ENCODE peak calls at places on chromosomes 5 and 9, in five cellular contexts. One of them, this sample, is unnamed.

GRCh38 chr9:129765764-129766317 is 13.0 kb upstream of the PTGES start:
- DNase-seq in stomach: no peak
- DNase-seq in right atrium auricular region: no peak
- DNase-seq in activated CD8-positive, alpha-beta T cell treated with anti-CD3 and anti-CD28 coated beads for 36 hours: no peak
- DNase-seq in pancreas: no peak
- DNase-seq in this sample: no peak

GRCh38 chr9:87793292-87793691 is 67.4 kb downstream of the CTSL start:
- DNase-seq in stomach: no peak
- DNase-seq in pancreas: no peak
- DNase-seq in right atrium auricular region: no peak
- DNase-seq in activated CD8-positive, alpha-beta T cell treated with anti-CD3 and anti-CD28 coated beads for 36 hours: no peak
- DNase-seq in this sample: no peak

GRCh38 chr5:158532739-158533138 is 567.0 kb downstream of the EBF1 start:
- DNase-seq in pancreas: no peak
- DNase-seq in stomach: no peak
- DNase-seq in activated CD8-positive, alpha-beta T cell treated with anti-CD3 and anti-CD28 coated beads for 36 hours: no peak
- DNase-seq in right atrium auricular region: no peak
- DNase-seq in this sample: no peak

GRCh38 chr5:64700765-64701164 is 10.5 kb downstream of the SHISAL2B start:
- DNase-seq in pancreas: no peak
- DNase-seq in stomach: no peak
- DNase-seq in activated CD8-positive, alpha-beta T cell treated with anti-CD3 and anti-CD28 coated beads for 36 hours: no peak
- DNase-seq in right atrium auricular region: no peak
- DNase-seq in this sample: no peak

GRCh38 chr5:178370102-178370501 is 137.5 kb upstream of the PHYKPL start:
- DNase-seq in stomach: no peak
- DNase-seq in activated CD8-positive, alpha-beta T cell treated with anti-CD3 and anti-CD28 coated beads for 36 hours: no peak
- DNase-seq in pancreas: peak; percentile 6
- DNase-seq in right atrium auricular region: no peak
- DNase-seq in this sample: no peak

GRCh38 chr9:107462691-107463090 is 26.9 kb downstream of the KLF4 start:
- DNase-seq in activated CD8-positive, alpha-beta T cell treated with anti-CD3 and anti-CD28 coated beads for 36 hours: no peak
- DNase-seq in right atrium auricular region: no peak
- DNase-seq in pancreas: no peak
- DNase-seq in stomach: no peak
- DNase-seq in this sample: no peak

GRCh38 chr5:11482011-11482410 is 422.2 kb downstream of the CTNND2 start:
- DNase-seq in pancreas: no peak
- DNase-seq in activated CD8-positive, alpha-beta T cell treated with anti-CD3 and anti-CD28 coated beads for 36 hours: no peak
- DNase-seq in stomach: no peak
- DNase-seq in right atrium auricular region: no peak
- DNase-seq in this sample: no peak

GRCh38 chr9:96245399-96245798 is 56.6 kb downstream of the HSD17B3 start:
- DNase-seq in pancreas: no peak
- DNase-seq in right atrium auricular region: no peak
- DNase-seq in activated CD8-positive, alpha-beta T cell treated with anti-CD3 and anti-CD28 coated beads for 36 hours: peak; percentile 22
- DNase-seq in stomach: no peak
- DNase-seq in this sample: no peak

GRCh38 chr5:143262393-143263174 is 140.9 kb downstream of the NR3C1 start:
- DNase-seq in right atrium auricular region: no peak
- DNase-seq in stomach: no peak
- DNase-seq in activated CD8-positive, alpha-beta T cell treated with anti-CD3 and anti-CD28 coated beads for 36 hours: no peak
- DNase-seq in pancreas: no peak
- DNase-seq in this sample: no peak

GRCh38 chr9:91151014-91151740 is 210.5 kb downstream of the AUH start:
- DNase-seq in activated CD8-positive, alpha-beta T cell treated with anti-CD3 and anti-CD28 coated beads for 36 hours: peak; percentile 72
- DNase-seq in stomach: no peak
- DNase-seq in pancreas: no peak
- DNase-seq in right atrium auricular region: no peak
- DNase-seq in this sample: peak; percentile 82

GRCh38 chr5:32504923-32505596 is 60.5 kb upstream of the ZFR start:
- DNase-seq in stomach: no peak
- DNase-seq in activated CD8-positive, alpha-beta T cell treated with anti-CD3 and anti-CD28 coated beads for 36 hours: no peak
- DNase-seq in pancreas: no peak
- DNase-seq in right atrium auricular region: peak; percentile 71
- DNase-seq in this sample: no peak

GRCh38 chr5:73901455-73901854 is 275.5 kb downstream of the ARHGEF28 start:
- DNase-seq in pancreas: no peak
- DNase-seq in stomach: no peak
- DNase-seq in activated CD8-positive, alpha-beta T cell treated with anti-CD3 and anti-CD28 coated beads for 36 hours: peak; percentile 5
- DNase-seq in right atrium auricular region: no peak
- DNase-seq in this sample: no peak

GRCh38 chr9:94866770-94867169 is 140.3 kb downstream of the AOPEP start:
- DNase-seq in pancreas: no peak
- DNase-seq in right atrium auricular region: no peak
- DNase-seq in stomach: no peak
- DNase-seq in activated CD8-positive, alpha-beta T cell treated with anti-CD3 and anti-CD28 coated beads for 36 hours: no peak
- DNase-seq in this sample: no peak

GRCh38 chr5:170287532-170287931 is 10.0 kb downstream of the LCP2 start:
- DNase-seq in right atrium auricular region: peak; percentile 89
- DNase-seq in activated CD8-positive, alpha-beta T cell treated with anti-CD3 and anti-CD28 coated beads for 36 hours: peak; percentile 50
- DNase-seq in pancreas: no peak
- DNase-seq in stomach: no peak
- DNase-seq in this sample: no peak

GRCh38 chr9:37324691-37325490 is 97.6 kb upstream of the GRHPR start:
- DNase-seq in right atrium auricular region: no peak
- DNase-seq in pancreas: no peak
- DNase-seq in stomach: no peak
- DNase-seq in activated CD8-positive, alpha-beta T cell treated with anti-CD3 and anti-CD28 coated beads for 36 hours: no peak
- DNase-seq in this sample: no peak

GRCh38 chr9:129720865-129721545 is 31.8 kb downstream of the PTGES start:
- DNase-seq in activated CD8-positive, alpha-beta T cell treated with anti-CD3 and anti-CD28 coated beads for 36 hours: no peak
- DNase-seq in stomach: no peak
- DNase-seq in pancreas: no peak
- DNase-seq in right atrium auricular region: no peak
- DNase-seq in this sample: no peak

GRCh38 chr5:54669845-54670635 is 152.5 kb downstream of the SNX18 start:
- DNase-seq in activated CD8-positive, alpha-beta T cell treated with anti-CD3 and anti-CD28 coated beads for 36 hours: no peak
- DNase-seq in stomach: no peak
- DNase-seq in right atrium auricular region: no peak
- DNase-seq in pancreas: no peak
- DNase-seq in this sample: no peak
- TF ChIP-seq CTCF in activated CD8-positive, alpha-beta T cell treated with anti-CD3 and anti-CD28 coated beads for 36 hours: no peak
- TF ChIP-seq CTCF in stomach: no peak
- TF ChIP-seq CTCF in right atrium auricular region: no peak
- TF ChIP-seq CTCF in pancreas: no peak
- TF ChIP-seq CTCF in this sample: no peak

DNA sequence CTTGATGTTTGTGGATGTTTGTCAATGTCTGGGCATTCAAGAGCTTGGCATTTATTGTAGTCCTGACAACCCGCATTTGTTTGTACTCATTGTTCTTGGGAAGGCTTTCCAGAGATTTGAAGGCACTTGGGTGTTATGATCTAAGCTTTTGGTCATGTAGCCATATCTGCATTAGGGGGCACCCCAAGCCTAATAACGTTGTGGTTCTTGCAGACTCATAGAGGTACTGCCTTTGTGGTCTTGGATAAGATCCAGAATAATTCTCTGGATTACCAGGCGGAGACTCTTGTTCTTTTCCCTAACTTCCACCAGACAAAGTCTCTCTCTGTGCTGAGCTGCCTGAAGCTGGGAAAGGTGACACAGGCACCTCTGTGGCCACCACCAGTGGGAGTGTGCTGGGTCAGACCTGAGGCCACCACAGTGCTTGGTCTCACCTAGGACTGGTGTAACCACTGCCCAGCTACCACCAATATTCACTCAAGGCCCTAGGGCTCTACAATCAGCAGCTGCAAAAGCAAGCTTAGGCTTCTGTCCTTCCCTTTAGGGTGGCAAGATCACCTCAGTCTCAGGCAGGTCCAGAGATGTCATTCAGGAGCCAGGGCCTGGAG is 144.4 kb upstream of the TAS2R1 start:
- DNase-seq in right atrium auricular region: no peak
- DNase-seq in pancreas: no peak
- DNase-seq in activated CD8-positive, alpha-beta T cell treated with anti-CD3 and anti-CD28 coated beads for 36 hours: no peak
- DNase-seq in stomach: no peak
- DNase-seq in this sample: no peak
- TF ChIP-seq CTCF in right atrium auricular region: no peak
- TF ChIP-seq CTCF in pancreas: no peak
- TF ChIP-seq CTCF in activated CD8-positive, alpha-beta T cell treated with anti-CD3 and anti-CD28 coated beads for 36 hours: no peak
- TF ChIP-seq CTCF in stomach: no peak
- TF ChIP-seq CTCF in this sample: no peak

DNA sequence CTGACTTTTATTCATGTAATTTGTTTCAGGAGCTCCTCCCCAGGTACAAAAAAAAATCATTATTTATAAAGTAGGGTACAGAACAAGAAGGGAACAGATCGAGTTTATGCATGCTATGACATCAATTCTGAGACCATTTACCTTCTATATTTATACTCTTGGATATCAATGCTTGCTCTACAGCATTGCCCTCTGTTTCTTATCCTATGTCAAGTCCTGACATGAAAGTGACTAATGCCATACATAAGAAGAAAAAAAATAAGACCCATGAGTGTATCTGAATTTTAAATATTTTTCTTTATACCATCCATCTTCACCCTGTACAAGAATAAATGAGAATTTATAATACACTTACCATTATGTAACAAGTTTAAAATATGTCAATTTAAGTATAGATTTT is 2016.3 kb upstream of the CDH9 start:
- DNase-seq in activated CD8-positive, alpha-beta T cell treated with anti-CD3 and anti-CD28 coated beads for 36 hours: no peak
- DNase-seq in right atrium auricular region: no peak
- DNase-seq in stomach: no peak
- DNase-seq in pancreas: no peak
- DNase-seq in this sample: no peak
- TF ChIP-seq CTCF in activated CD8-positive, alpha-beta T cell treated with anti-CD3 and anti-CD28 coated beads for 36 hours: no peak
- TF ChIP-seq CTCF in right atrium auricular region: no peak
- TF ChIP-seq CTCF in stomach: no peak
- TF ChIP-seq CTCF in pancreas: no peak
- TF ChIP-seq CTCF in this sample: no peak

DNA sequence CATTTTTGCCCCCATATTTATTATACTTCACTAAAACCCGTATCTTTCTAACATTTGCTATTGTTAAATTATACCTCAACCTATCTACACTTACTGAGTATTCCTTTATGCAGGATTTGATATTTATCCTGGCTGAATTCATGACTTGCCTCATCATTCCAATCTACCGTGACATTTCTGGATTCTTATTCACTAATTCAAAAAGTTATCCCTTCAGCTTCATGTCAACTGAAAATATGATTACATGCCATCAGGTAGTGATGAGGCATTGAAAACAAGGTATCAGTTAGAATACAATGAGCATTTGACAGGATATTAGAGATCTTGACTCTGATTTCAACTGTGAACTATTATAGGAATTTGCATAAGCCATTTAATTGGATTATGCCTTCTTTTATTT is 2171.9 kb upstream of the WWC1 start:
- DNase-seq in stomach: no peak
- DNase-seq in pancreas: no peak
- DNase-seq in activated CD8-positive, alpha-beta T cell treated with anti-CD3 and anti-CD28 coated beads for 36 hours: no peak
- DNase-seq in right atrium auricular region: no peak
- DNase-seq in this sample: no peak
- TF ChIP-seq CTCF in stomach: no peak
- TF ChIP-seq CTCF in pancreas: no peak
- TF ChIP-seq CTCF in activated CD8-positive, alpha-beta T cell treated with anti-CD3 and anti-CD28 coated beads for 36 hours: no peak
- TF ChIP-seq CTCF in right atrium auricular region: no peak
- TF ChIP-seq CTCF in this sample: no peak

GRCh38 chr5:175873090-175873454 is 1.7 kb downstream of the CPLX2 start:
- DNase-seq in stomach: no peak
- DNase-seq in pancreas: no peak
- DNase-seq in activated CD8-positive, alpha-beta T cell treated with anti-CD3 and anti-CD28 coated beads for 36 hours: peak; percentile 18
- DNase-seq in right atrium auricular region: no peak
- DNase-seq in this sample: peak; percentile 40
- TF ChIP-seq CTCF in stomach: no peak
- TF ChIP-seq CTCF in pancreas: no peak
- TF ChIP-seq CTCF in activated CD8-positive, alpha-beta T cell treated with anti-CD3 and anti-CD28 coated beads for 36 hours: no peak
- TF ChIP-seq CTCF in right atrium auricular region: no peak
- TF ChIP-seq CTCF in this sample: peak; percentile 12

GRCh38 chr5:53994148-53994547 is 316.2 kb downstream of the ARL15 start:
- DNase-seq in pancreas: no peak
- DNase-seq in stomach: no peak
- DNase-seq in activated CD8-positive, alpha-beta T cell treated with anti-CD3 and anti-CD28 coated beads for 36 hours: no peak
- DNase-seq in right atrium auricular region: no peak
- DNase-seq in this sample: no peak

GRCh38 chr5:53996008-53996407 is 314.4 kb downstream of the ARL15 start:
- DNase-seq in stomach: no peak
- DNase-seq in activated CD8-positive, alpha-beta T cell treated with anti-CD3 and anti-CD28 coated beads for 36 hours: no peak
- DNase-seq in right atrium auricular region: no peak
- DNase-seq in pancreas: no peak
- DNase-seq in this sample: no peak

GRCh38 chr5:53987091-53987490 is 323.3 kb downstream of the ARL15 start:
- DNase-seq in pancreas: no peak
- DNase-seq in right atrium auricular region: no peak
- DNase-seq in activated CD8-positive, alpha-beta T cell treated with anti-CD3 and anti-CD28 coated beads for 36 hours: no peak
- DNase-seq in stomach: no peak
- DNase-seq in this sample: no peak

GRCh38 chr5:53991942-53992341 is 318.4 kb downstream of the ARL15 start:
- DNase-seq in activated CD8-positive, alpha-beta T cell treated with anti-CD3 and anti-CD28 coated beads for 36 hours: peak; percentile 6
- DNase-seq in stomach: no peak
- DNase-seq in right atrium auricular region: no peak
- DNase-seq in pancreas: no peak
- DNase-seq in this sample: no peak
- TF ChIP-seq CTCF in activated CD8-positive, alpha-beta T cell treated with anti-CD3 and anti-CD28 coated beads for 36 hours: peak; percentile 28
- TF ChIP-seq CTCF in stomach: no peak
- TF ChIP-seq CTCF in right atrium auricular region: no peak
- TF ChIP-seq CTCF in pancreas: no peak
- TF ChIP-seq CTCF in this sample: no peak

This sample was measured in GM10248.